ENCODE peak calls at places on chromosomes 12 and 14, in seven cellular contexts. One of them, this sample, is unnamed.

GRCh38 chr12:62581288-62582064 is 114.8 kb downstream of the MON2 start:
- DNase-seq in ELR: peak; percentile 74
- DNase-seq in kidney tubule cell: peak; percentile 50
- DNase-seq in GM20000: peak; percentile 38
- DNase-seq in HEK293T: peak; percentile 37
- DNase-seq in kidney epithelial cell: peak; percentile 23
- DNase-seq in non-pigmented ciliary epithelial cell: peak; percentile 27
- DNase-seq in this sample: peak; percentile 38

GRCh38 chr12:66189476-66189823 is 436 bp downstream of the IRAK3 start:
- DNase-seq in ELR: no peak
- DNase-seq in kidney tubule cell: no peak
- DNase-seq in GM20000: no peak
- DNase-seq in HEK293T: no peak
- DNase-seq in kidney epithelial cell: no peak
- DNase-seq in non-pigmented ciliary epithelial cell: no peak
- DNase-seq in this sample: no peak

GRCh38 chr14:21408152-21408551 is 24.3 kb upstream of the SUPT16H start:
- DNase-seq in ELR: peak; percentile 83
- DNase-seq in kidney tubule cell: peak; percentile 39
- DNase-seq in GM20000: no peak
- DNase-seq in HEK293T: no peak
- DNase-seq in kidney epithelial cell: peak; percentile 23
- DNase-seq in non-pigmented ciliary epithelial cell: peak; percentile 44
- DNase-seq in this sample: no peak

GRCh38 chr14:105413542-105413886 is 6.1 kb upstream of the MTA1 start:
- DNase-seq in ELR: no peak
- DNase-seq in kidney tubule cell: no peak
- DNase-seq in GM20000: no peak
- DNase-seq in HEK293T: no peak
- DNase-seq in kidney epithelial cell: no peak
- DNase-seq in non-pigmented ciliary epithelial cell: no peak
- DNase-seq in this sample: no peak

GRCh38 chr12:79658221-79658620 is 32.5 kb downstream of the PAWR start:
- DNase-seq in ELR: no peak
- DNase-seq in kidney tubule cell: no peak
- DNase-seq in GM20000: no peak
- DNase-seq in HEK293T: no peak
- DNase-seq in kidney epithelial cell: no peak
- DNase-seq in non-pigmented ciliary epithelial cell: no peak
- DNase-seq in this sample: no peak

GRCh38 chr12:89179245-89179644 is 173.1 kb downstream of the DUSP6 start:
- DNase-seq in ELR: no peak
- DNase-seq in kidney tubule cell: no peak
- DNase-seq in GM20000: no peak
- DNase-seq in HEK293T: no peak
- DNase-seq in kidney epithelial cell: no peak
- DNase-seq in non-pigmented ciliary epithelial cell: no peak
- DNase-seq in this sample: no peak

GRCh38 chr12:18141583-18141982 is 51.6 kb upstream of the RERGL start:
- DNase-seq in ELR: peak; percentile 77
- DNase-seq in kidney tubule cell: peak; percentile 55
- DNase-seq in GM20000: no peak
- DNase-seq in HEK293T: no peak
- DNase-seq in kidney epithelial cell: peak; percentile 32
- DNase-seq in non-pigmented ciliary epithelial cell: peak; percentile 37
- DNase-seq in this sample: no peak

GRCh38 chr12:117580718-117581062 is 219.3 kb upstream of the NOS1 start:
- DNase-seq in ELR: peak; percentile 3
- DNase-seq in kidney tubule cell: peak; percentile 29
- DNase-seq in GM20000: no peak
- DNase-seq in HEK293T: peak; percentile 78
- DNase-seq in kidney epithelial cell: no peak
- DNase-seq in non-pigmented ciliary epithelial cell: no peak
- DNase-seq in this sample: peak; percentile 24

GRCh38 chr12:39378346-39378745 is 64.6 kb downstream of the KIF21A start:
- DNase-seq in ELR: no peak
- DNase-seq in kidney tubule cell: no peak
- DNase-seq in GM20000: no peak
- DNase-seq in HEK293T: no peak
- DNase-seq in kidney epithelial cell: no peak
- DNase-seq in non-pigmented ciliary epithelial cell: no peak
- DNase-seq in this sample: no peak

GRCh38 chr14:67916430-67916829 is 96.9 kb downstream of the RAD51B start:
- DNase-seq in ELR: no peak
- DNase-seq in kidney tubule cell: no peak
- DNase-seq in GM20000: no peak
- DNase-seq in HEK293T: no peak
- DNase-seq in kidney epithelial cell: no peak
- DNase-seq in non-pigmented ciliary epithelial cell: no peak
- DNase-seq in this sample: no peak

GRCh38 chr14:106694638-106695393 is 1168.4 kb downstream of the TMEM121 start:
- DNase-seq in ELR: no peak
- DNase-seq in kidney tubule cell: peak; percentile 28
- DNase-seq in GM20000: peak; percentile 59
- DNase-seq in HEK293T: no peak
- DNase-seq in kidney epithelial cell: no peak
- DNase-seq in non-pigmented ciliary epithelial cell: no peak
- DNase-seq in this sample: no peak

GRCh38 chr12:79691299-79692248 is 810 bp upstream of the PAWR start:
- DNase-seq in ELR: peak; percentile 95
- DNase-seq in kidney tubule cell: peak; percentile 83
- DNase-seq in GM20000: no peak
- DNase-seq in HEK293T: no peak
- DNase-seq in kidney epithelial cell: peak; percentile 83
- DNase-seq in non-pigmented ciliary epithelial cell: peak; percentile 86
- DNase-seq in this sample: no peak

GRCh38 chr12:106861984-106862894 is 87.8 kb downstream of the RIC8B start:
- DNase-seq in ELR: peak; percentile 81
- DNase-seq in kidney tubule cell: no peak
- DNase-seq in GM20000: no peak
- DNase-seq in HEK293T: no peak
- DNase-seq in kidney epithelial cell: no peak
- DNase-seq in non-pigmented ciliary epithelial cell: peak; percentile 47
- DNase-seq in this sample: no peak

GRCh38 chr14:57069702-57070101 is 199.0 kb downstream of the EXOC5 start:
- DNase-seq in ELR: no peak
- DNase-seq in kidney tubule cell: no peak
- DNase-seq in GM20000: no peak
- DNase-seq in HEK293T: no peak
- DNase-seq in kidney epithelial cell: no peak
- DNase-seq in non-pigmented ciliary epithelial cell: no peak
- DNase-seq in this sample: no peak

GRCh38 chr14:22820731-22821130 is 5.5 kb upstream of the SLC7A7 start:
- DNase-seq in ELR: peak; percentile 72
- DNase-seq in kidney tubule cell: peak; percentile 71
- DNase-seq in GM20000: no peak
- DNase-seq in HEK293T: no peak
- DNase-seq in kidney epithelial cell: no peak
- DNase-seq in non-pigmented ciliary epithelial cell: no peak
- DNase-seq in this sample: no peak

GRCh38 chr14:105926415-105927093 is 400.2 kb downstream of the TMEM121 start:
- DNase-seq in ELR: no peak
- DNase-seq in kidney tubule cell: no peak
- DNase-seq in GM20000: no peak
- DNase-seq in HEK293T: no peak
- DNase-seq in kidney epithelial cell: no peak
- DNase-seq in non-pigmented ciliary epithelial cell: no peak
- DNase-seq in this sample: no peak

GRCh38 chr12:63949902-63950301 is 105.4 kb downstream of the SRGAP1 start:
- DNase-seq in ELR: no peak
- DNase-seq in kidney tubule cell: no peak
- DNase-seq in GM20000: no peak
- DNase-seq in HEK293T: no peak
- DNase-seq in kidney epithelial cell: no peak
- DNase-seq in non-pigmented ciliary epithelial cell: no peak
- DNase-seq in this sample: no peak

GRCh38 chr14:58082491-58083098 is 69.4 kb downstream of the ARMH4 start:
- DNase-seq in ELR: peak; percentile 91
- DNase-seq in kidney tubule cell: peak; percentile 96
- DNase-seq in GM20000: no peak
- DNase-seq in HEK293T: no peak
- DNase-seq in kidney epithelial cell: peak; percentile 80
- DNase-seq in non-pigmented ciliary epithelial cell: peak; percentile 75
- DNase-seq in this sample: peak; percentile 19

GRCh38 chr12:96743606-96744005 is 163.5 kb upstream of the NEDD1 start:
- DNase-seq in ELR: peak; percentile 16
- DNase-seq in kidney tubule cell: peak; percentile 11
- DNase-seq in GM20000: no peak
- DNase-seq in HEK293T: no peak
- DNase-seq in kidney epithelial cell: no peak
- DNase-seq in non-pigmented ciliary epithelial cell: peak; percentile 6
- DNase-seq in this sample: no peak

GRCh38 chr12:94458882-94459772 is 540 bp downstream of the CEP83 start:
- DNase-seq in ELR: peak; percentile 52
- DNase-seq in kidney tubule cell: peak; percentile 27
- DNase-seq in GM20000: peak; percentile 14
- DNase-seq in HEK293T: peak; percentile 35
- DNase-seq in kidney epithelial cell: no peak
- DNase-seq in non-pigmented ciliary epithelial cell: no peak
- DNase-seq in this sample: peak; percentile 24

GRCh38 chr12:44015333-44015941 is 179.6 kb downstream of the TMEM117 start:
- DNase-seq in ELR: peak; percentile 63
- DNase-seq in kidney tubule cell: peak; percentile 62
- DNase-seq in GM20000: peak; percentile 39
- DNase-seq in HEK293T: peak; percentile 35
- DNase-seq in kidney epithelial cell: peak; percentile 5
- DNase-seq in non-pigmented ciliary epithelial cell: peak; percentile 20
- DNase-seq in this sample: peak; percentile 34

GRCh38 chr14:105087963-105088811 is 23.0 kb upstream of the GPR132 start:
- DNase-seq in ELR: peak; percentile 91
- DNase-seq in kidney tubule cell: peak; percentile 89
- DNase-seq in GM20000: peak; percentile 30
- DNase-seq in HEK293T: no peak
- DNase-seq in kidney epithelial cell: no peak
- DNase-seq in non-pigmented ciliary epithelial cell: no peak
- DNase-seq in this sample: no peak

GRCh38 chr12:70254846-70255245 is 11.6 kb downstream of the CNOT2 start:
- DNase-seq in ELR: no peak
- DNase-seq in kidney tubule cell: no peak
- DNase-seq in GM20000: no peak
- DNase-seq in HEK293T: no peak
- DNase-seq in kidney epithelial cell: no peak
- DNase-seq in non-pigmented ciliary epithelial cell: no peak
- DNase-seq in this sample: no peak

GRCh38 chr14:23831591-23831990 is 122.0 kb upstream of the DHRS4 start:
- DNase-seq in ELR: peak; percentile 20
- DNase-seq in kidney tubule cell: no peak
- DNase-seq in GM20000: no peak
- DNase-seq in HEK293T: no peak
- DNase-seq in kidney epithelial cell: no peak
- DNase-seq in non-pigmented ciliary epithelial cell: no peak
- DNase-seq in this sample: no peak

GRCh38 chr12:46372852-46373302 is 304 bp upstream of the SLC38A2 start:
- DNase-seq in ELR: no peak
- DNase-seq in kidney tubule cell: no peak
- DNase-seq in GM20000: peak; percentile 49
- DNase-seq in HEK293T: no peak
- DNase-seq in kidney epithelial cell: no peak
- DNase-seq in non-pigmented ciliary epithelial cell: no peak
- DNase-seq in this sample: no peak